ENCODE peak calls at places on chromosomes 13 and 19, in six cellular contexts. G is H9, V is mesendoderm, U is mesenchymal stem cell, M is K562, Z is neural progenitor cell. B is an unnamed sample.

GRCh38 chr13:43132228-43132627 is 108.8 kb downstream of the DNAJC15 start:
- DNase-seq in M (no peak), U (peak), Z (peak), G (peak), V (peak), B (peak)

GRCh38 chr19:54287456-54287855 is 6.5 kb upstream of the LILRB2 start:
- DNase-seq in G (no peak), V (no peak), U (no peak), M (no peak), Z (no peak), B (no peak)

GRCh38 chr13:29830000-29830399 is 20.4 kb downstream of the UBL3 start:
- DNase-seq in M (no peak), Z (no peak), V (no peak), G (no peak), U (no peak), B (no peak)

GRCh38 chr19:12913871-12914690 is 5.0 kb downstream of the SYCE2 start:
- DNase-seq in Z (peak), V (peak), M (peak), G (no peak), U (no peak), B (peak)

GRCh38 chr13:61414136-61414535 is 1.5 kb downstream of the PCDH20 start:
- DNase-seq in G (no peak), V (peak), M (no peak), Z (peak), U (no peak), B (no peak)

GRCh38 chr13:102564564-102564963 is 32.2 kb upstream of the TPP2 start:
- DNase-seq in M (no peak), U (no peak), Z (no peak), V (no peak), G (no peak), B (no peak)

GRCh38 chr13:79936368-79937136 is 404.4 kb downstream of the SPRY2 start:
- DNase-seq in U (peak), Z (no peak), V (peak), M (no peak), G (no peak), B (no peak)

GRCh38 chr13:72638059-72638815 is 89.2 kb downstream of the MZT1 start:
- DNase-seq in V (peak), G (peak), Z (no peak), U (no peak), M (no peak), B (no peak)

GRCh38 chr13:98581971-98582702 is 5.2 kb upstream of the STK24 start:
- DNase-seq in Z (no peak), U (peak), G (no peak), M (no peak), V (no peak), B (no peak)

GRCh38 chr13:64158910-64159309 is 2743.3 kb upstream of the PCDH20 start:
- DNase-seq in G (no peak), V (no peak), M (no peak), Z (no peak), U (no peak), B (no peak)

GRCh38 chr13:107765724-107766436 is 449.5 kb downstream of the LIG4 start:
- DNase-seq in U (peak), Z (no peak), V (no peak), G (no peak), M (no peak), B (no peak)

GRCh38 chr13:30734434-30734833 is 909 bp upstream of the ALOX5AP start:
- DNase-seq in V (peak), G (no peak), Z (no peak), U (peak), M (no peak), B (no peak)

GRCh38 chr13:29849731-29850212 is 645 bp downstream of the UBL3 start:
- DNase-seq in M (peak), G (peak), V (peak), Z (peak), U (peak), B (no peak)

GRCh38 chr19:48881741-48882657 is 9.8 kb downstream of the PPP1R15A start:
- DNase-seq in V (peak), U (peak), G (peak), M (peak), Z (peak), B (peak)

GRCh38 chr13:38358703-38359102 is 9.1 kb downstream of the UFM1 start:
- DNase-seq in V (no peak), M (no peak), U (no peak), G (no peak), Z (no peak), B (no peak)

GRCh38 chr13:42041684-42042035 is 6.8 kb upstream of the DGKH start:
- DNase-seq in V (peak), M (peak), U (peak), Z (peak), G (peak), B (peak)

GRCh38 chr13:114068723-114069322 is 63.6 kb downstream of the RASA3 start:
- DNase-seq in U (peak), G (no peak), V (peak), Z (no peak), M (no peak), B (no peak)

GRCh38 chr13:60696602-60697001 is 299.6 kb downstream of the TDRD3 start:
- DNase-seq in G (no peak), M (no peak), Z (no peak), U (no peak), V (no peak), B (no peak)

GRCh38 chr13:34044660-34045080 is 226.7 kb downstream of the RFC3 start:
- DNase-seq in U (peak), V (no peak), G (no peak), M (no peak), Z (no peak), B (no peak)

GRCh38 chr19:2722541-2723344 is 1.6 kb upstream of the DIRAS1 start:
- DNase-seq in U (peak), M (peak), V (no peak), Z (no peak), G (no peak), B (no peak)

GRCh38 chr13:75467009-75467728 is 14.8 kb downstream of the TBC1D4 start:
- DNase-seq in G (no peak), M (no peak), U (no peak), Z (no peak), V (no peak), B (no peak)

GRCh38 chr13:77509221-77509620 is 26.3 kb upstream of the SCEL start:
- DNase-seq in G (no peak), Z (no peak), U (peak), V (no peak), M (no peak), B (no peak)

GRCh38 chr19:54179921-54180452 is 7.0 kb upstream of the TMC4 start:
- DNase-seq in G (peak), Z (peak), V (peak), M (peak), U (peak), B (peak)

GRCh38 chr19:7646426-7646700 is 9.5 kb downstream of the STXBP2 start:
- DNase-seq in Z (no peak), M (no peak), V (no peak), U (no peak), G (no peak), B (no peak)

GRCh38 chr13:30847697-30848307 is 58.3 kb upstream of the MEDAG start:
- DNase-seq in G (no peak), M (no peak), U (peak), Z (no peak), V (no peak), B (no peak)

GRCh38 chr13:23899555-23899954 is 2.3 kb upstream of the C1QTNF9B start:
- DNase-seq in Z (peak), U (peak), M (no peak), V (no peak), G (no peak), B (peak)

GRCh38 chr13:22235285-22235949 is 564.5 kb downstream of the FGF9 start:
- DNase-seq in V (peak), G (peak), U (no peak), Z (peak), M (no peak), B (no peak)

GRCh38 chr13:46296465-46296822 is 84.7 kb downstream of the LRRC63 start:
- DNase-seq in M (no peak), V (no peak), U (no peak), G (no peak), Z (no peak), B (no peak)

GRCh38 chr19:3511506-3512251 is 5.6 kb downstream of the FZR1 start:
- DNase-seq in U (no peak), V (no peak), Z (no peak), G (no peak), M (no peak), B (no peak)

GRCh38 chr13:53778937-53779336 is 750.3 kb downstream of the OLFM4 start:
- DNase-seq in Z (no peak), M (no peak), G (no peak), V (peak), U (no peak), B (no peak)

GRCh38 chr13:106657104-106657503 is 89.2 kb upstream of the ARGLU1 start:
- DNase-seq in U (no peak), Z (no peak), G (no peak), V (peak), M (no peak), B (no peak)

GRCh38 chr13:111210945-111211469 is 95.9 kb downstream of the ARHGEF7 start:
- DNase-seq in G (no peak), Z (no peak), V (peak), U (peak), M (no peak), B (no peak)

GRCh38 chr19:13978306-13978705 is 26.0 kb downstream of the DCAF15 start:
- DNase-seq in G (peak), M (peak), U (peak), Z (peak), V (peak), B (peak)

GRCh38 chr13:22735381-22735995 is 445.3 kb upstream of the SGCG start:
- DNase-seq in V (peak), M (no peak), U (no peak), G (peak), Z (peak), B (no peak)

GRCh38 chr19:41376241-41376997 is at the start of gene TMEM91:
- DNase-seq in Z (peak), U (peak), M (peak), G (peak), V (peak), B (no peak)

GRCh38 chr19:49409441-49410029 is 13.7 kb downstream of the PTH2 start:
- DNase-seq in Z (no peak), M (no peak), G (no peak), U (no peak), V (no peak), B (peak)

GRCh38 chr19:16460454-16460853 is 11.3 kb downstream of the EPS15L1 start:
- DNase-seq in M (no peak), Z (no peak), V (no peak), U (no peak), G (no peak), B (no peak)

DNA sequence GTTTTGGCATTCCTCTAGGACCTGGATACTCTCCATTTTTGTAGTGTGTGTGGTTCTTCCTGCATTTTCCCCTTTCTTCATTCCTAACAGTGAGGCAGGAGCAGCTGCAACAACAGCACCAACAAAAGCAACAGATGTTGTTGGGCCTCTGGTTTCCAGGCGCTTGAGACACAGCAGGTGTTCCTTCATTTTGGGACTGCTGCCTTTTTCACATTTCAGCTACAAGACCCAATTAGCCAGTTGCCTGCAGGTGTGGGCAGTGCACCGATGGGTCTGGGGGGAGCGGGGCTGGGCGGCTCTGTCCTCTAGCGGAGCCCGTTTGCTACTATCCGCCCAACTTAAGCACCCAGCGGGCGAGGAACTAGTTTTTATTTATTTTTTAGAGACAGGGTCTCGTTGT is 26.0 kb downstream of the ELF1 start:
- DNase-seq in U (no peak), G (peak), V (peak), M (no peak), Z (peak), B (peak)
- H3K4me2 ChIP-seq in U (no peak), G (no peak), V (no peak), M (no peak), Z (no peak), B (peak)

DNA sequence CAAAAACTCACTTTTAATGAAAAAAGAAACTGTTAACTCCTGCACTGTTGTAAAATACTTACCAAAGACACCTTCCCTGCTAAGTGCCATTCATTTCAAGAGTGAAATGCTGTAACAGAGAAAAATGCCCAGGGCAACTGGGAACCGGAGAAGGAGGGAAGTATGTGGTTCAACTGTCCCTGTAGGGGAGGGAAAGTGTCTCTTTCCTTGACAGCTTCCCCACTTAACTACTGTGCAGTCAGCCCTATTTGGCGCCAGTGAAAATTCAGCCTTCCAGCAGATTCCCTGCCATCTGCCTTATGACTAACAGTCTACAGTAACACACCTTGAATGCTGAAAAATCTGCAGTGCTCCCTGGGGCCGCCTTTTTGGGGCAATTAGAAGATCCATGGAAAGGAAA is 789.0 kb downstream of the DIAPH3 start:
- DNase-seq in G (no peak), Z (no peak), U (no peak), M (no peak), V (peak), B (no peak)
- H3K4me2 ChIP-seq in G (no peak), Z (no peak), U (no peak), M (no peak), V (no peak), B (no peak)

DNA sequence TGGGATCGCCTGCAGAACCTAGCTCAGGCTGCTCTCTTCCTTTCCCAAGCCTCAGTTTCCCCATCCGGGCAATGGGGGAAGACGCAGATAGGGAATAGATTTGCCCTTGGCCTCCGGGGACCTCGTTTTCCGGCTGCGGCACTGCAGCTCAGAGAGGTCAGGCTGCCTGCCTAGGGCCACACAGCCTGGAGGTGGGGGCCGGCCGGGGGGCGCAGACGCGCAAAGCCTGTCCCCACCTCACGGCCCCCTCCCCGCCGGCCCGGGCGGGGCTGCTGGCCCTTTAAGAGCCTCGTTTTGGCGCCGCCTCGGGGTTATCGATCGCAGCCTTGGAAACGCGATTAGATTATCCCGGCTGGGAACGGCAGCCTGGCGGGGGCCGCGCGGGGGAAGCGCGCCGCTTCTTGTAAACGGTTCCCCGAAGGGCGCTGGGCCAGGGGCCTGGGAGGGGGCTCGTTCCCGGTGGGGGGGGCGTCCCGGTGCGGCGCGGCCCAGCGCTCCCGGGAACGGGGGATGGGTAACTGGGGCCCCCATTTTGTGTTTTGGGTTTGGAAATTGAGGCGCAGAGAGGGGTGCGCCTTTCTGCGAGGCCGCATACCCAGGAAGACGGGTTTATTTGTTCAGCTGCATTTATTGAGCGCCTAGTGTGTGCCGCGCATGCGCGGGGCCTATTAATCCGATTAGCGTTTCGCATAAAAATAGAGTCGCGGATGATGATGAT is 23.4 kb upstream of the TCF3 start:
- DNase-seq in U (no peak), V (peak), Z (peak), G (peak), M (peak), B (no peak)
- H3K4me2 ChIP-seq in U (no peak), V (no peak), Z (peak), G (peak), M (peak), B (no peak)

GRCh38 chr13:99658266-99658991 is 157.2 kb downstream of the TM9SF2 start:
- DNase-seq in U (peak), V (peak), G (peak), Z (peak), M (no peak), B (no peak)
- H3K4me2 ChIP-seq in U (peak), V (peak), G (peak), Z (peak), M (no peak), B (no peak)

GRCh38 chr13:101307181-101307701 is 109.1 kb downstream of the NALCN start:
- DNase-seq in Z (no peak), G (no peak), U (peak), M (no peak), V (no peak), B (no peak)
- H3K4me2 ChIP-seq in Z (no peak), G (no peak), U (no peak), M (no peak), V (no peak), B (no peak)

GRCh38 chr19:34181111-34181864 is 9.0 kb downstream of the LSM14A start:
- DNase-seq in G (no peak), U (no peak), Z (no peak), M (no peak), V (no peak), B (no peak)

GRCh38 chr19:34180273-34180672 is 8.0 kb downstream of the LSM14A start:
- DNase-seq in U (no peak), V (no peak), G (no peak), M (no peak), Z (no peak), B (no peak)

GRCh38 chr19:34180709-34181108 is 8.4 kb downstream of the LSM14A start:
- DNase-seq in G (no peak), U (no peak), M (no peak), Z (no peak), V (no peak), B (no peak)

GRCh38 chr19:34178276-34178614 is 5.9 kb downstream of the LSM14A start:
- DNase-seq in U (no peak), V (no peak), G (no peak), M (no peak), Z (no peak), B (no peak)

DNA sequence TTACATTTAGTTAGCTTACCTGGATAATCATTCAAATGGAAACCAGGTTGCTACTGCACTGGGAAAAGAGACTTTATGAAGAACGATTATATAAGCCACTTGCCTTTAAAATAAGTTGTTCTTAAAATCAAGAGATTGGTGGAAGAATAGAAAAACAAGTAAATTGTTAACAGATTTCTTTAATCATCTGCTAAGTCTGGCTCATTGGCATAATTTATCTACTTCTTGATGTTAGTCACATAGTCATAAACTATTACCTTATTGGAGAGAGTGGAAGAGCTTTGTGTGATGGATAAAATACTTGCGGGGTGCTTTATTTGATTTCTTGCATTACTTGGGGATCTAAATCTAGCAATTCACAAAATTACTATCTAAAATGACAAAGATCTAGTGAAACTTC is 6.8 kb downstream of the LSM14A start:
- DNase-seq in V (no peak), M (no peak), U (no peak), Z (no peak), G (no peak), B (no peak)
- H3K4me2 ChIP-seq in V (no peak), M (no peak), U (no peak), Z (no peak), G (no peak), B (peak)

GRCh38 chr19:38663156-38663651 is 15.8 kb downstream of the ACTN4 start:
- DNase-seq in U (no peak), G (no peak), V (no peak), Z (no peak), M (no peak), B (no peak)
- H3K4me2 ChIP-seq in U (no peak), G (no peak), V (no peak), Z (peak), M (peak), B (no peak)

B was measured in OCI-LY7.